ENCODE peak calls at places on chromosome 15, in nine cellular contexts. O is A549, P is heart left ventricle, L is upper lobe of left lung, Z is IMR-90, K is H54, S is GM12891, X is gastrocnemius medialis, Y is ovary. G is an unnamed sample.

GRCh38 chr15:38005949-38006800 is 71.7 kb downstream of the TMCO5A start:
- DNase-seq in S (no peak), X (no peak), P (peak), Y (no peak), O (no peak), Z (peak), L (no peak), K (no peak), G (no peak)

GRCh38 chr15:27671794-27672438 is 427.2 kb downstream of the OCA2 start:
- DNase-seq in K (no peak), X (no peak), Y (no peak), O (no peak), P (no peak), S (no peak), L (no peak), Z (no peak), G (no peak)

GRCh38 chr15:39631357-39631756 is 50.5 kb downstream of the THBS1 start:
- DNase-seq in L (no peak), Y (no peak), X (no peak), P (no peak), S (no peak), O (no peak), Z (peak), K (no peak), G (no peak)

GRCh38 chr15:85010472-85011209 is 29.0 kb downstream of the PDE8A start:
- DNase-seq in K (peak), O (no peak), X (no peak), L (no peak), Y (no peak), S (no peak), P (no peak), Z (no peak), G (no peak)

GRCh38 chr15:57916695-57917094 is 148.8 kb downstream of the ALDH1A2 start:
- DNase-seq in K (no peak), X (no peak), Y (peak), S (no peak), O (no peak), P (no peak), Z (no peak), L (no peak), G (no peak)

GRCh38 chr15:33871911-33872760 is 96.2 kb upstream of the CHRM5 start:
- DNase-seq in Z (peak), K (no peak), S (no peak), O (no peak), P (no peak), L (no peak), Y (no peak), X (no peak), G (no peak)

GRCh38 chr15:45112592-45113379 is 1.2 kb downstream of the DUOX2 start:
- DNase-seq in Z (no peak), L (peak), P (no peak), S (no peak), K (no peak), Y (no peak), O (peak), X (no peak), G (no peak)

GRCh38 chr15:48785195-48785594 is 25.7 kb downstream of the CEP152 start:
- DNase-seq in Z (no peak), Y (peak), X (peak), L (no peak), S (no peak), O (no peak), K (no peak), P (peak), G (no peak)

GRCh38 chr15:38048001-38048455 is 113.6 kb downstream of the TMCO5A start:
- DNase-seq in O (no peak), Z (no peak), P (no peak), S (no peak), K (no peak), Y (no peak), X (no peak), L (no peak), G (no peak)

GRCh38 chr15:30953731-30954378 is 37.6 kb downstream of the MTMR10 start:
- DNase-seq in L (peak), K (peak), S (no peak), X (peak), O (peak), Y (no peak), P (peak), Z (peak), G (no peak)
- TF ChIP-seq POLR2A in L (no peak), K (peak), S (no peak), X (no peak), O (peak), Y (no peak), P (no peak), Z (no peak), G (no peak)

GRCh38 chr15:35876762-35877161 is 330.8 kb upstream of the DPH6 start:
- DNase-seq in O (no peak), P (no peak), K (no peak), Y (no peak), S (no peak), X (no peak), L (no peak), Z (no peak), G (no peak)
- TF ChIP-seq POLR2A in O (no peak), P (no peak), K (no peak), Y (no peak), S (no peak), X (no peak), L (no peak), Z (no peak), G (no peak)

GRCh38 chr15:31325976-31326728 is 483 bp upstream of the KLF13 start:
- DNase-seq in X (peak), O (peak), L (peak), Z (peak), P (peak), S (peak), K (peak), Y (peak), G (peak)
- TF ChIP-seq POLR2A in X (peak), O (no peak), L (peak), Z (peak), P (peak), S (peak), K (peak), Y (peak), G (peak)

DNA sequence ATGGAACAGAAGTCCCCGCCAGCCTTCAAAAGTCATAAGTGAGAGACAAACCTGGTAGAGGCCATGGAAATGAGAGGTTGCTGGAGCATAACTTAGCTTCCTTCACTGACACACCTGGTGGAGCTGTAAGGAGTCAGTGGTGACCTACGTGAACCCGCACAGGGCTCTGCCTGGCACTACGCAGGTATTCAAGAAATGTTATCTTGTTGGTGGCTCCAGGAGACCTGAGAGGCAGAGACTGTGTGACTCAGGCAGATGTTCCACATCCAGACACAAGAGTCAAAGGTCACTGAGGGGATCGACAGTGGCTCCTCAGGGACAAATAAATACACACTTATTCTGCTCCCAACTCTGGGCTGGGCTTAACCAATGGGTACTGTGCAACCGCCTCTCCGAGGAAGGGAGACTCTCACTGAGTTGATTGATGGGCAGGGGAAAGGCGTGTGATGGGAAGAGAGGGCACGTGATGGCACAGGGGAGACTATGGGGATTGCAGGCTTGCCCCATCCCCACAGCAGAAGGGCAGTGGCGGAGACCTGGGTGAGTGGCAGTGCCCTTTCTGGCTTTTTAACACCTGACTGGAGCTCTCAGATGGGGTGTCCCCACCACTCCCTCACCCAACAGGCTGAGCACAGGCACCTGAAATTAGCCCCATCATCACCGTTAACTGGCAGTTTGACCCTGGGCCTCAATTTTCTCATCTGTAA is 111.7 kb upstream of the SMAD3 start:
- DNase-seq in S (no peak), K (no peak), O (no peak), P (no peak), L (no peak), Y (no peak), Z (no peak), X (no peak), G (peak)
- TF ChIP-seq POLR2A in S (no peak), K (no peak), O (no peak), P (no peak), L (no peak), Y (no peak), Z (no peak), X (no peak), G (no peak)

DNA sequence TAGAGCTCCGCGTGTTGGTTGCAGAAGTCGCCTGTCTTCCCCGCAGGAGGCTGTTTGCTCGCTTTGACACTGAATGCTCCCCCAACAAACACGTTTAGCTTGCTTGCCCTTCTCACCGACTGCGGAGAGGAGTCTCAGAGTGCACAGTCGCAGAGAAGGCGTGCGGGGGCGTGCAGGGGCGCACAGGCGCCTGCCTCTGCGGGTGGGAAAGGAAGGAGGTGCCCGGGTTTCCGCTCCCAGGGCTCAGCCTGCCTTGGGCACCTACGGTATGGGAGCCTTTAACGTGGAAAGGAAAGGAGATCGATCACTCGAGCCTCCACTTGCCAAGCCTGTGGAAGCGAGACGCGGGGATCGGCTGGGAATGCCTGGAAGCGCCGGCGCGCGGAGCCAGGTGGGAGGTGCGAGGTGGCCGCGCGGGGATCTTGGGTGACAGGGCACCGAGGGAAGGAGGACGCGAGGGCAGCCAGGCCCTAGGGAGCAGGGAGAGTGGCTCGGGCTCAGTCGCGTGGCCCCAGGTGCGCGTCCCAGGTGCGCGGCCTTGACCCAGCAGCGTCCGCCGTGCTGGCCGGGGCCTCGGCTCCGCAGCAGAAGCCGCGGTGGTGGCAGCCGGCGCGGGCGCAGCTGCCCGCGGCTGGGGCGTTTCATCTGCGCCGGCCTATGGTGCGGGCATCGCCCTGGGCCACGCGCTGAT is at the start of gene FAN1:
- DNase-seq in Z (peak), L (peak), K (peak), Y (peak), S (peak), X (peak), O (peak), P (peak), G (peak)
- TF ChIP-seq POLR2A in Z (no peak), L (no peak), K (peak), Y (peak), S (peak), X (peak), O (peak), P (peak), G (no peak)

GRCh38 chr15:94470492-94470891 is 239.1 kb downstream of the MCTP2 start:
- DNase-seq in S (no peak), K (no peak), O (no peak), Y (no peak), Z (no peak), P (no peak), L (no peak), X (no peak), G (no peak)
- TF ChIP-seq POLR2A in S (no peak), K (no peak), O (no peak), Y (no peak), Z (no peak), P (no peak), L (no peak), X (no peak), G (no peak)